ENCODE peak calls at places on chromosomes 4 and X, in eight cellular contexts. N, H, O, S, B, U, P and F are unnamed samples.

GRCh38 chr4:73419106-73420038 is 15.3 kb downstream of the ALB start:
- DNase-seq in B (no peak), P (no peak), H (no peak), N (no peak), U (no peak), O (no peak), S (no peak), F (no peak)

GRCh38 chrX:12007881-12008280 is 130.4 kb upstream of the FRMPD4 start:
- DNase-seq in U (peak), P (no peak), B (no peak), S (no peak), N (no peak), H (peak), O (peak), F (no peak)

GRCh38 chr4:8128096-8128856 is 30.3 kb downstream of the ABLIM2 start:
- DNase-seq in S (no peak), N (no peak), B (no peak), H (no peak), O (no peak), P (peak), U (no peak), F (no peak)

GRCh38 chr4:152591361-152591760 is 55.5 kb upstream of the FBXW7 start:
- DNase-seq in S (no peak), N (no peak), H (no peak), P (peak), B (peak), U (peak), O (peak), F (peak)

GRCh38 chr4:1309261-1310010 is 19.7 kb downstream of the MAEA start:
- DNase-seq in S (peak), U (peak), N (peak), P (peak), B (peak), H (peak), O (peak), F (peak)

GRCh38 chr4:73740353-73740778 is at the start of gene CXCL8:
- DNase-seq in H (peak), U (peak), S (no peak), P (peak), N (peak), B (no peak), O (peak), F (no peak)

GRCh38 chrX:38225093-38225492 is 4.4 kb upstream of the SRPX start:
- DNase-seq in B (no peak), H (no peak), P (no peak), U (no peak), O (no peak), N (no peak), S (no peak), F (no peak)

GRCh38 chr4:183424109-183424751 is 20.2 kb upstream of the CDKN2AIP start:
- DNase-seq in P (peak), H (no peak), N (no peak), B (no peak), O (no peak), U (no peak), S (no peak), F (no peak)

GRCh38 chr4:75630932-75631320 is 598 bp upstream of the CDKL2 start:
- DNase-seq in H (no peak), U (no peak), B (no peak), N (no peak), O (no peak), S (no peak), P (no peak), F (no peak)

GRCh38 chr4:175776217-175776616 is 35.8 kb downstream of the GPM6A start:
- DNase-seq in O (no peak), H (no peak), S (no peak), P (no peak), B (no peak), U (no peak), N (no peak), F (no peak)

GRCh38 chr4:47913858-47914218 is 545 bp downstream of the NFXL1 start:
- DNase-seq in B (no peak), H (no peak), U (no peak), O (peak), S (peak), N (no peak), P (peak), F (peak)

GRCh38 chr4:26529479-26529878 is 39.2 kb upstream of the CCKAR start:
- DNase-seq in H (no peak), N (no peak), U (no peak), S (no peak), O (no peak), P (no peak), B (no peak), F (no peak)

GRCh38 chr4:26530094-26530493 is 39.8 kb upstream of the CCKAR start:
- DNase-seq in O (no peak), P (no peak), B (no peak), N (no peak), S (no peak), H (no peak), U (no peak), F (no peak)

GRCh38 chr4:26533685-26534084 is 43.4 kb upstream of the CCKAR start:
- DNase-seq in O (no peak), U (no peak), S (no peak), H (no peak), P (no peak), B (no peak), N (no peak), F (no peak)
- TF ChIP-seq CTCF in O (no peak), U (no peak), S (no peak), H (no peak), P (no peak), B (no peak), N (no peak), F (no peak)

GRCh38 chrX:107323786-107324492 is 117.5 kb downstream of the DNAAF6 start:
- DNase-seq in B (no peak), P (no peak), U (no peak), H (no peak), S (no peak), N (no peak), O (no peak), F (no peak)

GRCh38 chrX:107325467-107325866 is 119.1 kb downstream of the DNAAF6 start:
- DNase-seq in O (no peak), N (no peak), B (no peak), P (no peak), S (no peak), U (no peak), H (no peak), F (no peak)

GRCh38 chrX:107324493-107325310 is 118.3 kb downstream of the DNAAF6 start:
- DNase-seq in U (peak), N (no peak), S (peak), B (no peak), H (no peak), P (peak), O (peak), F (peak)
- TF ChIP-seq CTCF in U (no peak), N (no peak), S (no peak), B (no peak), H (peak), P (no peak), O (peak), F (peak)

DNA sequence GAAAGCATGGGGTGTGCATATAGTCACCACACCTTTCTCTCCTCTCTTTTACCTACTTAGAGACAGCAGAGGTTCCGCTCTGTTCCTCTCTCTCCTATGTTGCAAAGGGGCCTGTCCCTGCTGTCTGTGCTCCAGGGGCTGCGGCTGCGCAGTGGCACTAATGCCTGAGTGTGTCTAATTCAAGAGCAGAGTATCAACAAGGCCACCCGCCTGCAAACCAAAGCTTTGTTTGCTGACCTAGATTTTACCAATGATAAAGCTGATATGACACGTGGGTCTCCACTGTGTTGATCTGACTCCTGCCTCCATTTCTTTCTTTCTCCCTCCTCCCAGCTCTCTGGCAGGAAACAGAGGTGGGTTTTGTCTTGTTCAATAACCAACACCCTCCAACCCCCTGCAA is 74.9 kb downstream of the NSG1 start:
- DNase-seq in N (no peak), S (no peak), U (no peak), P (peak), B (no peak), H (no peak), O (no peak), F (no peak)
- TF ChIP-seq CTCF in N (no peak), S (no peak), U (no peak), P (no peak), B (no peak), H (no peak), O (no peak), F (no peak)

DNA sequence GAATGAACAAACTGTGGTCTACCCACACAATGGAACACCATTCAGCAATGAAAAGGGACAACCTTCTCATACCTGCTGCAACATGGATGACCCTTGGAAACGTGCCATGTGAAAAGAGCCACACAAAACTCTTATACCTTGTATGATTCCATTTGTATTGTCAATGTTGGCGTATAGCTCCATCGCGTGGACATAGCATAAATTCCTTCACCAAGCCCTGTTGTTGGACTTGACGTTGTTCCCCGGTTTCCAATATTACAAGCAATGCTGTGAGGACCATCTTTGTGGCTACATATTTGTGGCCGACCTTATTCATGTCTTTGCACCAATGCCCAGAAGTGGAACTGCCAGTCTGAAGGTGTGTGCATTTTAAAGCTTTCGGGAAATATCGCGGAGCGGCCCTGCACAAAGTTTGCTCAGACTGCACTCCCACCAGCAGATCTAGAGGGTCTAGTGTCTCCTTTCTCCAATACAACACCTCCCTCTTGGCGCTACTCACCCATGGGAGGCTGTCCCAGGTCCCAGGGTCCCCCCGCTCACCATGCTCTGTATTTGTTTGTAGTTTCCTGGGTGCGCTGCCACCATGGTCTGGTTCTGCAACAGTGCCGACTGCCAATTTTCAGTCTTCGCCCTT is at the start of gene CLDN34:
- DNase-seq in S (no peak), U (no peak), H (no peak), P (no peak), O (no peak), B (no peak), N (no peak), F (no peak)
- TF ChIP-seq CTCF in S (no peak), U (no peak), H (no peak), P (no peak), O (no peak), B (no peak), N (no peak), F (no peak)

GRCh38 chr4:99998062-99998880 is 48.2 kb upstream of the H2AZ1 start:
- DNase-seq in P (peak), S (peak), B (no peak), N (no peak), O (peak), H (no peak), U (peak), F (no peak)
- TF ChIP-seq CTCF in P (peak), S (peak), B (peak), N (no peak), O (peak), H (peak), U (peak), F (peak)

DNA sequence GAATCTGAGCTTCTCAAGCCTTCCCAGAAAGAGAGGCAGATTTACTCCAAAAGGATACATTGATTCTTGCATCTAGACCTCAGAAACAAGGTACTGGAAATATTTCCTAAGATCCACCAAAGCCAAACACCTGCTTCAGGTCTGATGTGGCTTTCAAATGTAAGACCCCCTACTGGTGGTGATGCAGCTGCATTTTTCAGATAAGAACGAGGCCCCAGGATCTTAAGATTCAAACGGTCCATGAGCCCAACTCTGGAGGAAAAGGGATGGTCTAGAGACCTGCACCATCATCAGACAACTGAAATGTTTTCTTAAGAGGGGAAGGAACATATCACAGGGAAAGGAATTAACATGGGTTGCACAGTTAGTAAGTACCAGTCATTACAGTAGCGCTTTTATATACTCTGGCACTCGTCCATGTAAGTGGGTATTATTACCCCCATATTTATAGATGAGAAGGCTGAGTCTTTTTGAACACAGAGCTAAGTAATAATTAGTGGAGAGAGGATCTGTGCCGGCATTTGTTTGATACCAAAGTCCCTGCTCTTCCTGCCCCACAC is 73.7 kb downstream of the LEF1 start:
- DNase-seq in B (no peak), H (no peak), S (no peak), P (no peak), U (no peak), O (no peak), N (no peak), F (no peak)
- TF ChIP-seq CTCF in B (no peak), H (no peak), S (no peak), P (no peak), U (no peak), O (no peak), N (no peak), F (no peak)

DNA sequence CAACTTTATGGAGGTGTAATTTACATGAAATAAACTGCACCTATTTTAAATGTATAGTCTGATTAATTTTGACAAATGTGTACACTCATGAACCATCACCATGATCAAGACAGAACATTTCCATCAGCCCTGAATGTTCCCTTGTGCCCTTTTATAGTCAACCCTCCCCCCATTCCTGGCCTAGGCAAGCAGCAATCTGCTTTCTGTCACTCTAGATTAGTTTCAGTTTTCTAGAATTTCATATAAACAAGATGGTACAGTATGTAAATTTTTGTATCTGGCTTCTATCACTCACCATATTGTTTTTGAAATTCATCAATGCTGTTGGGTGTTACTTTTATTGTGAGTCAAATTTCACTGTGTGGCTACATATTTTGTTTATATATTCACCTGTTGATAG is 234.2 kb upstream of the RPS6KA3 start:
- DNase-seq in H (no peak), B (no peak), O (no peak), P (no peak), U (no peak), S (no peak), N (no peak), F (no peak)
- TF ChIP-seq CTCF in H (no peak), B (no peak), O (no peak), P (no peak), U (no peak), S (no peak), N (no peak), F (no peak)